ENCODE peak calls at places on chromosome 2, in nine cellular contexts. S, D, I, A, H, F, Y, T and Z are unnamed samples.
A peak's percentile ranks its signal among the peaks of the same experiment; 100 is the strongest.

GRCh38 chr2:113979172-113980128 is 89.6 kb downstream of the ACTR3 start:
- DNase-seq in S (no peak), D (no peak), I (no peak), A (no peak), H (no peak), F (peak; percentile 86), Y (no peak), T (peak; percentile 74), Z (peak; percentile 35)

GRCh38 chr2:222433381-222434173 is 9.2 kb downstream of the SGPP2 start:
- DNase-seq in S (no peak), D (no peak), I (no peak), A (no peak), H (no peak), F (no peak), Y (no peak), T (peak; percentile 73), Z (no peak)

GRCh38 chr2:219223831-219224610 is 5.3 kb upstream of the ABCB6 start:
- DNase-seq in S (no peak), D (no peak), I (no peak), A (no peak), H (no peak), F (peak; percentile 43), Y (no peak), T (no peak), Z (no peak)

GRCh38 chr2:12928197-12928596 is 211.5 kb downstream of the TRIB2 start:
- DNase-seq in S (no peak), D (peak; percentile 89), I (peak; percentile 91), A (no peak), H (no peak), F (no peak), Y (peak; percentile 28), T (no peak), Z (no peak)

GRCh38 chr2:126781806-126782205 is 116.9 kb upstream of the TEX51 start:
- DNase-seq in S (no peak), D (no peak), I (no peak), A (no peak), H (no peak), F (no peak), Y (no peak), T (no peak), Z (no peak)

GRCh38 chr2:53268086-53268485 is 499.5 kb upstream of the CHAC2 start:
- DNase-seq in S (no peak), D (no peak), I (no peak), A (no peak), H (no peak), F (no peak), Y (no peak), T (no peak), Z (no peak)

GRCh38 chr2:95264626-95265025 is 9.6 kb upstream of the PROM2 start:
- DNase-seq in S (no peak), D (no peak), I (peak; percentile 20), A (no peak), H (no peak), F (no peak), Y (no peak), T (no peak), Z (no peak)

GRCh38 chr2:152480870-152481269 is 145.9 kb downstream of the FMNL2 start:
- DNase-seq in S (no peak), D (peak; percentile 83), I (no peak), A (no peak), H (no peak), F (no peak), Y (no peak), T (no peak), Z (no peak)

GRCh38 chr2:172970660-172971059 is 105.0 kb upstream of the MAP3K20 start:
- DNase-seq in S (no peak), D (no peak), I (no peak), A (no peak), H (no peak), F (no peak), Y (no peak), T (no peak), Z (no peak)

GRCh38 chr2:46769809-46770208 is 145.8 kb downstream of the MCFD2 start:
- DNase-seq in S (no peak), D (no peak), I (no peak), A (no peak), H (no peak), F (no peak), Y (no peak), T (no peak), Z (no peak)

GRCh38 chr2:135685361-135685760 is 56.3 kb upstream of the UBXN4 start:
- DNase-seq in S (no peak), D (peak; percentile 62), I (peak; percentile 72), A (no peak), H (no peak), F (no peak), Y (no peak), T (no peak), Z (no peak)

GRCh38 chr2:168626610-168627009 is 170.5 kb downstream of the CERS6 start:
- DNase-seq in S (no peak), D (no peak), I (no peak), A (no peak), H (no peak), F (no peak), Y (no peak), T (no peak), Z (no peak)

GRCh38 chr2:37558622-37559021 is 112.8 kb downstream of the CDC42EP3 start:
- DNase-seq in S (no peak), D (no peak), I (no peak), A (no peak), H (no peak), F (no peak), Y (no peak), T (no peak), Z (no peak)

GRCh38 chr2:24731923-24732322 is 61.3 kb downstream of the PTRHD1 start:
- DNase-seq in S (no peak), D (no peak), I (no peak), A (no peak), H (no peak), F (no peak), Y (no peak), T (no peak), Z (no peak)

GRCh38 chr2:10331033-10331701 is 28.5 kb downstream of the HPCAL1 start:
- DNase-seq in S (no peak), D (peak; percentile 60), I (peak; percentile 89), A (peak; percentile 73), H (peak; percentile 39), F (peak; percentile 90), Y (peak; percentile 65), T (peak; percentile 42), Z (no peak)

GRCh38 chr2:31558401-31559295 is 22.1 kb downstream of the SRD5A2 start:
- DNase-seq in S (no peak), D (peak; percentile 13), I (peak; percentile 80), A (no peak), H (no peak), F (no peak), Y (no peak), T (no peak), Z (no peak)

GRCh38 chr2:201107624-201108023 is 8.3 kb upstream of the CFLAR start:
- DNase-seq in S (no peak), D (no peak), I (no peak), A (no peak), H (no peak), F (no peak), Y (no peak), T (no peak), Z (no peak)

GRCh38 chr2:136665741-136666140 is 99.6 kb upstream of the THSD7B start:
- DNase-seq in S (no peak), D (no peak), I (no peak), A (no peak), H (no peak), F (no peak), Y (no peak), T (no peak), Z (no peak)

GRCh38 chr2:64779117-64779690 is 125.5 kb upstream of the SERTAD2 start:
- DNase-seq in S (peak; percentile 73), D (peak; percentile 27), I (peak; percentile 83), A (peak; percentile 12), H (no peak), F (no peak), Y (peak; percentile 34), T (no peak), Z (no peak)

GRCh38 chr2:128457006-128457604 is 138.4 kb upstream of the HS6ST1 start:
- DNase-seq in S (no peak), D (no peak), I (no peak), A (no peak), H (no peak), F (no peak), Y (no peak), T (no peak), Z (no peak)

GRCh38 chr2:28439763-28440162 is 47.1 kb downstream of the FOSL2 start:
- DNase-seq in S (no peak), D (no peak), I (no peak), A (no peak), H (no peak), F (no peak), Y (no peak), T (no peak), Z (no peak)

GRCh38 chr2:74625658-74626425 is 22.3 kb downstream of the M1AP start:
- DNase-seq in S (no peak), D (no peak), I (peak; percentile 18), A (no peak), H (no peak), F (no peak), Y (no peak), T (no peak), Z (no peak)

GRCh38 chr2:31049913-31050588 is 88.2 kb downstream of the GALNT14 start:
- DNase-seq in S (no peak), D (no peak), I (no peak), A (no peak), H (no peak), F (no peak), Y (no peak), T (no peak), Z (no peak)

GRCh38 chr2:171345971-171346722 is 87.6 kb downstream of the METTL8 start:
- DNase-seq in S (no peak), D (no peak), I (no peak), A (no peak), H (no peak), F (no peak), Y (no peak), T (no peak), Z (no peak)

GRCh38 chr2:187594801-187595200 is 40.6 kb upstream of the TFPI start:
- DNase-seq in S (no peak), D (no peak), I (peak; percentile 19), A (no peak), H (no peak), F (no peak), Y (no peak), T (no peak), Z (no peak)

GRCh38 chr2:167275066-167275465 is 386.8 kb downstream of the XIRP2 start:
- DNase-seq in S (no peak), D (no peak), I (no peak), A (no peak), H (no peak), F (no peak), Y (no peak), T (no peak), Z (no peak)

GRCh38 chr2:162768646-162769045 is 69.9 kb downstream of the KCNH7 start:
- DNase-seq in S (no peak), D (no peak), I (no peak), A (no peak), H (no peak), F (no peak), Y (no peak), T (no peak), Z (no peak)

GRCh38 chr2:138395565-138396306 is 105.8 kb upstream of the SPOPL start:
- DNase-seq in S (no peak), D (peak; percentile 9), I (peak; percentile 86), A (no peak), H (no peak), F (no peak), Y (peak; percentile 15), T (no peak), Z (no peak)

GRCh38 chr2:68295523-68295922 is 24.2 kb downstream of the CNRIP1 start:
- DNase-seq in S (no peak), D (no peak), I (no peak), A (no peak), H (no peak), F (no peak), Y (no peak), T (no peak), Z (no peak)

GRCh38 chr2:46655551-46656436 is 176.4 kb downstream of the TMEM247 start:
- DNase-seq in S (peak; percentile 19), D (peak; percentile 69), I (peak; percentile 88), A (no peak), H (no peak), F (peak; percentile 12), Y (no peak), T (no peak), Z (no peak)